ENCODE peak calls at places on chromosomes 4 and X, in eight cellular contexts. L is mammary epithelial cell, R is stomach, J is fibroblast of lung, A is Caco-2, Q is hepatocyte, U is tibial artery, H is sigmoid colon. Z is an unnamed sample. For H3K4me1, the result is how much of the 10 kb centered on the place peaks cover.

GRCh38 chr4:88967883-88968316 is 89.1 kb downstream of the FAM13A start:
- DNase-seq in H (no peak), R (no peak), U (no peak), L (no peak), Q (no peak), A (no peak), J (no peak), Z (no peak)

GRCh38 chr4:47836655-47837581 is 949 bp downstream of the CORIN start:
- DNase-seq in U (peak), J (peak), Q (peak), R (peak), A (peak), L (peak), H (peak), Z (peak)

GRCh38 chrX:111387470-111387869 is 24.5 kb downstream of the DCX start:
- DNase-seq in J (no peak), H (no peak), L (no peak), Q (no peak), A (no peak), R (no peak), U (no peak), Z (no peak)

GRCh38 chr4:69881173-69881773 is 21.3 kb upstream of the SULT1E1 start:
- DNase-seq in H (no peak), J (peak), Q (peak), A (peak), U (peak), R (peak), L (peak), Z (no peak)

GRCh38 chr4:145623831-145624230 is 4.6 kb downstream of the MMAA start:
- DNase-seq in A (no peak), Q (no peak), J (peak), L (peak), U (no peak), H (no peak), R (no peak), Z (no peak)

GRCh38 chr4:41294445-41295062 is 37.8 kb downstream of the UCHL1 start:
- DNase-seq in J (peak), U (no peak), A (no peak), H (no peak), Q (no peak), L (no peak), R (no peak), Z (no peak)

GRCh38 chrX:40960041-40960440 is 125.2 kb upstream of the USP9X start:
- DNase-seq in U (no peak), A (no peak), J (peak), Q (no peak), H (no peak), L (no peak), R (no peak), Z (no peak)

GRCh38 chr4:110371016-110371795 is 104.7 kb upstream of the ENPEP start:
- DNase-seq in U (no peak), L (no peak), Q (no peak), H (no peak), R (no peak), J (no peak), A (no peak), Z (peak)

GRCh38 chrX:46380148-46380752 is 165.0 kb downstream of the ZNF674 start:
- DNase-seq in R (no peak), J (no peak), Q (no peak), H (no peak), A (no peak), U (no peak), L (no peak), Z (no peak)

GRCh38 chrX:101415180-101416130 is 7.4 kb downstream of the HNRNPH2 start:
- DNase-seq in U (no peak), J (peak), A (no peak), Q (peak), R (no peak), L (peak), H (no peak), Z (peak)

GRCh38 chr4:14269824-14270223 is 642.3 kb upstream of the BOD1L1 start:
- DNase-seq in U (peak), A (no peak), H (no peak), L (no peak), R (no peak), Q (no peak), J (no peak), Z (no peak)

GRCh38 chr4:45172636-45173035 is 446.3 kb upstream of the GNPDA2 start:
- DNase-seq in U (no peak), H (no peak), Q (no peak), J (no peak), L (no peak), A (peak), R (no peak), Z (no peak)

GRCh38 chr4:120066182-120066524 is 495 bp downstream of the MAD2L1 start:
- DNase-seq in J (no peak), R (no peak), A (no peak), H (no peak), Q (no peak), U (no peak), L (no peak), Z (no peak)

GRCh38 chr4:170256807-170257206 is 167.1 kb upstream of the AADAT start:
- DNase-seq in A (no peak), J (no peak), L (no peak), H (no peak), Q (no peak), R (no peak), U (no peak), Z (no peak)
- TF ChIP-seq CTCF in A (no peak), J (no peak), L (no peak), H (no peak), Q (no peak), R (no peak), U (no peak), Z (no peak)

GRCh38 chr4:24196785-24197184 is 306.9 kb upstream of the PPARGC1A start:
- DNase-seq in J (no peak), H (no peak), A (no peak), R (no peak), Q (no peak), L (no peak), U (no peak), Z (no peak)
- H3K4me1 ChIP-seq in J (under half), H (under half), A (under half), R (under half), Q (under half), L (under half), U (under half), Z (under half)

DNA sequence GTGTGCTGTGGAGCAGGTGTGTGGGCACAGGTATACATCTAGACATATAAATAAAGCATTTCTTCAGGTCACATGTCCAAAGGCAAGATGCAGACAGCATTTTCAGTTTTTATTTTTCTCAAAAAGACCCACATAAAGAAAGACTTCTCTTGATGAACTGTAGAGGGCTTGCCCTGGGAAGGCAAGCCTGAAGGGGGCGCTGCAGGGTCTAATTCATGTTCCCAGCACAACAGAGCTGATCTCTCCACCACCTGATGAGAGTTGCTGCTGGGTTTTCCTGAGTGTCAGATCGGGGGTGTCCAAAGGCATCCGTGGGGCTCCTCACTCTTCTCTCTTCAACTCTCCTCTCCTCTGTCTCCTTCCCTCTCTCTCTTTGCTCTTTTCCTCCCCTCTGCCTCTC is 26.6 kb downstream of the ADRA2C start:
- DNase-seq in A (no peak), J (no peak), R (no peak), H (no peak), U (no peak), Q (no peak), L (no peak), Z (no peak)
- TF ChIP-seq CTCF in A (peak), J (peak), R (no peak), H (no peak), U (no peak), Q (no peak), L (no peak), Z (no peak)

DNA sequence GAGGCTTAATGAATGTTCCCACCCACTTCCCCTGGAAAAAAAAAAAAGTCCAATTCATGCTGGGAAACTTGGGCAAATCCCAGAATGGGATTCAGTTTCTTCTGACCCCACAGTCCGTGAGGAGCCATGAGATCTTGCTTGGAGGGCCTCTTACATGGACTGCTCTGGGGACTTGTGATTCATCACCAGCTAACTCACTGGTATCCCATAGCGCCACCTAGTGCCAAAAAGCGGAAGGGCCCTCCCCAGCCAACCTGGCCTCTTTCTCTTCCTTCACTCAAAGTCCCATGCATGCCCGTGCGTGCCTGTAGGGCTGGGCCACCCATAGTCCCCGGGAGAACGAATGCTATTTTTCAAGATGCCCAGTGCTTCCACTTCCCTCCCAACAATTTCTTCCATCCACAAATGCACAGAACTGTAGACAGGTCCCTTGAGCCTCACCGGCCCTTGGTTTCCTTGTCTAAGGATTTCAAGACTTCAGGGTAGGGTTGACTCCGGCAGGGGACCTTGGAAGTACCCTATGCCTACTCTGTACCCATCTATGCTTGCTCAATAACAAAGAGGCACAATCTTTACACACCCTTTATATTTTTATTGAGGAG is 5.1 kb downstream of the RTL5 start:
- DNase-seq in Q (peak), U (peak), J (peak), R (peak), H (peak), L (peak), A (peak), Z (peak)
- H3K4me1 ChIP-seq in Q (under half), U (under half), J (under half), R (under half), H (half or more), L (under half), A (under half), Z (under half)